ENCODE peak calls at places on chromosomes 5 and 9, in six cellular contexts. S, J, R, O, M and A are unnamed samples.

GRCh38 chr9:94929373-94929764 is 202.9 kb downstream of the AOPEP start:
- DNase-seq in R (no peak), O (peak; percentile 68), M (no peak), S (no peak), J (no peak), A (no peak)

GRCh38 chr9:136943291-136944093 is 1.0 kb downstream of the FBXW5 start:
- DNase-seq in J (no peak), S (no peak), O (no peak), M (peak; percentile 38), R (peak; percentile 57), A (peak; percentile 63)

GRCh38 chr5:172769598-172770373 is 1.2 kb downstream of the DUSP1 start:
- DNase-seq in M (no peak), R (peak; percentile 33), J (no peak), S (no peak), O (no peak), A (peak; percentile 73)

GRCh38 chr5:163880307-163880706 is 374.9 kb downstream of the MAT2B start:
- DNase-seq in R (no peak), S (no peak), J (no peak), O (no peak), M (no peak), A (no peak)

GRCh38 chr5:79876510-79876909 is 114.6 kb downstream of the MTX3 start:
- DNase-seq in J (no peak), S (no peak), R (no peak), O (no peak), M (no peak), A (no peak)

GRCh38 chr5:146751054-146751453 is 127.5 kb downstream of the PPP2R2B start:
- DNase-seq in S (no peak), R (no peak), J (no peak), M (no peak), O (no peak), A (no peak)

GRCh38 chr5:132076983-132077382 is 3.4 kb downstream of the CSF2 start:
- DNase-seq in J (no peak), O (no peak), R (no peak), S (no peak), M (no peak), A (no peak)

GRCh38 chr5:155047818-155048217 is 34.3 kb downstream of the KIF4B start:
- DNase-seq in M (no peak), O (no peak), R (no peak), S (no peak), J (no peak), A (no peak)

GRCh38 chr9:21994526-21994995 is at the start of gene CDKN2B-AS1:
- DNase-seq in S (peak; percentile 16), M (peak; percentile 91), R (peak; percentile 51), J (peak; percentile 62), O (no peak), A (peak; percentile 74)

GRCh38 chr5:156529902-156530301 is 202.9 kb downstream of the SGCD start:
- DNase-seq in J (no peak), O (no peak), R (no peak), S (no peak), M (no peak), A (no peak)

GRCh38 chr5:6574537-6574936 is 58.3 kb downstream of the NSUN2 start:
- DNase-seq in S (no peak), R (no peak), O (no peak), M (no peak), J (peak; percentile 25), A (no peak)

GRCh38 chr5:38420246-38420645 is 136.2 kb downstream of the LIFR start:
- DNase-seq in R (no peak), M (no peak), J (no peak), O (no peak), S (no peak), A (no peak)

GRCh38 chr5:119367502-119368237 is 11.9 kb downstream of the TNFAIP8 start:
- DNase-seq in S (no peak), O (no peak), J (no peak), M (no peak), R (no peak), A (no peak)

GRCh38 chr5:2112128-2112808 is 229.5 kb upstream of the IRX4 start:
- DNase-seq in J (no peak), S (no peak), M (no peak), O (no peak), R (no peak), A (no peak)

GRCh38 chr5:135867599-135867998 is 28.0 kb downstream of the IL9 start:
- DNase-seq in R (no peak), M (no peak), O (no peak), J (no peak), S (no peak), A (no peak)

GRCh38 chr9:129887210-129888084 is 52.2 kb downstream of the USP20 start:
- DNase-seq in J (no peak), O (no peak), M (peak; percentile 66), S (no peak), R (no peak), A (no peak)

GRCh38 chr9:124392855-124393460 is 22.3 kb downstream of the PSMB7 start:
- DNase-seq in S (no peak), O (no peak), M (no peak), R (peak; percentile 42), J (peak; percentile 46), A (no peak)
- TF ChIP-seq CTCF in S (no peak), O (peak; percentile 23), M (no peak), R (peak; percentile 61), J (peak; percentile 61), A (peak; percentile 40)

DNA sequence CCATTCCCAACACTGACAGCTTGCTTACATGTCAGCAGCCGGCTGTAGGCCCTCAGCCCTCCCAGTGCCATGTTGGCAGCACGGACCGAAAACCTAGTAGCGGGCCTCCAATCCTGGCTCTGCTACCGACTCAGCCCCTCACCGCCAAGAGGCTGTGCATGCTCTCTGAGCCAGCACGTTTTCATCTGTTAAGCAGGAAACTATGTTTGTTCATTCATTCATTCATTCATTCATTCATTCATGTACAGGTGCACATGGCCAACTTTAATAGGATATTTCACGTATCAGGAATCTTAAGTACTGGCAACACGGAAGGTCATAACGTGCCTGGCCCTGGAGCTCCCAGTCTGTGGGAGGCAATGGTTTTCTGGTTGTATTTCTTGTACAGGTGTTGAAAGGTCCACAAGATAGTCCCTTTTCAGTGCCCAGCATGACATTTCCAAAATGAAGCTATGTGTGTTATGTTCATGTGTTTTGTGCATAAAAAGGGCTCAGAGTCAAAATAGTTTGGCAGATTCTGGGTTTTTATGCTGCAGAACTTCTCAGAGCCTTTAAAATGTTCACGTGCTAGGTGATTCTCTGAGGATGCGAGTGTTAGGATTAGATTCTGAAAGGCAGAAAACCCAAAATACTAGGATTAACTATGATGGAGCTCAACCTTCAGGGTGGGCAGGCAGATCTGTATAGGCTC is 17.7 kb downstream of the SUSD3 start:
- DNase-seq in J (no peak), M (no peak), S (no peak), O (no peak), R (no peak), A (no peak)
- H3K27me3 ChIP-seq in J (no peaks in the 10 kb centered on the region), M (no peaks in the 10 kb centered on the region), S (no peaks in the 10 kb centered on the region), O (no peaks in the 10 kb centered on the region), R (no peaks in the 10 kb centered on the region), A (no peaks in the 10 kb centered on the region)

DNA sequence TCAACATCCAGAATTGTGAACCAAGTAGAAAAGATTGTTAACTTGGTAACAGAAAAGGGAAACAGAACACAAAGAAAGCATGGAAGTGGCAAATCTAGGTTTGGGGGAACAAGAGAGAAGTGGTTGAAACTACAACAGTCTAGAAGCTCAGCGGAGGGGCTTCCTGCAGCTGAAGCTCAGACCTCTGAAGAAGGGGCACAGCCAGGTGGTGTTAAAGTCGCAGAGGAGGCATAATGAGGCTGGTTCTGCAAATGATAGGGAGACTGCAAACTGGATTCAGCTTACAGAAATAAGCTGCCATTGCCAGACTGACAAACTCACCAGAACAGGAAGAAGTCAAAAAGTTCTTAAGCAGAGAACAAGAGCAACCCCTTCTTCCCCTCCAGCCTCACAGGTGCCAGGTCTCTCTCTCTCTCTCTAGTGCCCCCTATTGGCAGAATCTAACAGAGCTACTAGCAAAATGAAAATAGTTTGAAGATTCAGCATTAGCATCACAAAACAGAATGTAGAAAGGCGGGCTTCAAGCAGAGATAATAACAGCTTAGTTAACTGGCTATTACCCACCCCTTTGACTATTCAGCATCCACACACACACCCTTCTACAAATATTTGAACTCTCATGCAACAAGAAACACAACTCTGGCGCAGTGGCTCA is 76.7 kb downstream of the GRAMD2B start:
- DNase-seq in J (peak; percentile 45), R (peak; percentile 42), O (no peak), M (no peak), S (no peak), A (no peak)
- TF ChIP-seq CTCF in J (peak; percentile 84), R (peak; percentile 56), O (peak; percentile 63), M (peak; percentile 73), S (peak; percentile 68), A (peak; percentile 55)

GRCh38 chr9:126588491-126589168 is 25.1 kb upstream of the LMX1B start:
- DNase-seq in O (no peak), J (no peak), S (no peak), R (no peak), M (no peak), A (no peak)

GRCh38 chr9:126584611-126585010 is 29.1 kb upstream of the LMX1B start:
- DNase-seq in R (no peak), O (no peak), M (no peak), S (no peak), J (no peak), A (no peak)

GRCh38 chr9:126586236-126586635 is 27.5 kb upstream of the LMX1B start:
- DNase-seq in O (no peak), J (no peak), R (no peak), M (no peak), S (no peak), A (no peak)

GRCh38 chr9:126589349-126589748 is 24.4 kb upstream of the LMX1B start:
- DNase-seq in O (no peak), J (no peak), S (no peak), M (no peak), R (no peak), A (no peak)

DNA sequence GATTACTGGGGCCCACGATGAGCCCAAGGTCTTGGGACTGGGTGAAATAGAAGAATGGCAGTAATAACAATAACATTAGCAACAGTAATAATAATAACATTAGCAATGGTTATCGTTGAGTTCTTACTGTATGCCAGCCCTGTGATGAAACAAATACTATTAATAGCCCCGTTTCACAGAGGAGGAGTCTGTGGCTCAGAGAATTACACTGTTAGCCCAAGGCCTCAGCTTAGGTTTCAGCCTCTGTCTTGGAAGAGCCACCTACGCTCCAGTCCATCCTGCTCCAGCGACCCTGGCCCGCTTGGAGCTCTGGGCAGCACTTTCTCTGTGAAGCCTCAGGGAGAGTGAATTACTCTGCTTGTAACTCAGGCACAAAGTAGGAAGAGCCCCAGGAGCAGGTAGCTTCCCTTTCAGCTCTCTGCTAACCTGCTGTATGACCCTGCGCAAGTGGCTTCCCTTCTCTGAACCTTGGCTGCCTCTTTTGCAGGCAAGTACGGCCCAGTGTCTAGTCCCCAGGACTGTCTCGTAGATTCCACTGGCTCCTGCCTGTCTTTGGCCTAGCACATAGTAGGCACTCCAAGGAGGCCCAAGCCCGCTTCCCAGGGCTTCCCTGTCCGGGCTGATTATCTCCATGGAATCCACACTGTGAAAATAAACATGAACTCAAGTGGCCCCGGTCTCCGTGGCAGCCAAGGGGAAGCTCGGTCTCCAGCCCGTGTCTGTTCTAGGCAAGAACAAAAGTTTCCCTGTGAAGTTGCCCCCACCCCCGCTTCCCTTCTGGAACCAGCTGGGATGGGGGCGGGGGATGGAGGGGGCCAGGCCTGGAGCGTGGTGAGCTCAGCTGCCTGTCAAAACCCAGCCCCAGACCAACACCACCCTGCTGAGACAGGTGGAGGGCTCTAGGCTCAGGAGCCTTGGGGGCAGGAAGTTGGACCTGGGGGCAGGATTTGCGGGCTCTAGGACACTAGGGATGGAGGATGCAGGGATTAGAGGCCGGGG is 26.2 kb upstream of the LMX1B start:
- DNase-seq in S (no peak), R (peak; percentile 75), O (peak; percentile 83), J (no peak), M (no peak), A (no peak)
- H3K27me3 ChIP-seq in S (peaks cover 46% of the 10 kb centered on the region), R (peaks cover 6% of the 10 kb centered on the region), O (no peaks in the 10 kb centered on the region), J (no peaks in the 10 kb centered on the region), M (no peaks in the 10 kb centered on the region), A (no peaks in the 10 kb centered on the region)